ENCODE peak calls at places on chromosomes 1 and 21, in five cellular contexts. D is ecto neural progenitor cell; G is ELR; L is activated CD4-positive, alpha-beta T cell treated with anti-CD3 and anti-CD28 coated beads, Interleukin-2, amount 10 ng/mL, durations not matched to agents 7 days and 5 days; M is iPS-NIHi11. A is an unnamed sample.

GRCh38 chr1:63892632-63893395 is 119.0 kb downstream of the ROR1 start:
- DNase-seq in L (no peak), M (no peak), G (no peak), D (no peak), A (peak; percentile 31)

GRCh38 chr1:24878775-24879742 is 51.0 kb downstream of the RUNX3 start:
- DNase-seq in M (no peak), G (peak; percentile 57), D (peak; percentile 35), L (no peak), A (no peak)

GRCh38 chr1:9843576-9843945 is 19.8 kb upstream of the CLSTN1 start:
- DNase-seq in M (peak; percentile 34), D (peak; percentile 45), G (no peak), L (no peak), A (no peak)

GRCh38 chr1:6657138-6657537 is 32.5 kb downstream of the THAP3 start:
- DNase-seq in L (no peak), M (no peak), D (no peak), G (no peak), A (no peak)

GRCh38 chr1:2888281-2888845 is 86.9 kb upstream of the TTC34 start:
- DNase-seq in D (no peak), G (no peak), M (no peak), L (no peak), A (no peak)

GRCh38 chr1:110267260-110267659 is 57.1 kb downstream of the KCNC4 start:
- DNase-seq in D (peak; percentile 36), M (no peak), G (no peak), L (no peak), A (no peak)

GRCh38 chr1:199272107-199272506 is 633.3 kb downstream of the PTPRC start:
- DNase-seq in L (no peak), G (no peak), M (no peak), D (no peak), A (peak; percentile 39)

GRCh38 chr21:36461277-36461917 is 18.5 kb downstream of the CLDN14 start:
- DNase-seq in L (no peak), M (no peak), D (no peak), G (no peak), A (no peak)

GRCh38 chr21:29318354-29318753 is 19.6 kb downstream of the BACH1 start:
- DNase-seq in M (no peak), D (no peak), G (no peak), L (no peak), A (no peak)

GRCh38 chr1:205492201-205492667 is 12.2 kb upstream of the CDK18 start:
- DNase-seq in L (no peak), G (no peak), M (no peak), D (no peak), A (no peak)

GRCh38 chr1:209076688-209077087 is 506.8 kb upstream of the CAMK1G start:
- DNase-seq in D (no peak), M (peak; percentile 19), G (peak; percentile 64), L (no peak), A (no peak)

GRCh38 chr1:217562229-217562878 is 68.5 kb downstream of the GPATCH2 start:
- DNase-seq in D (no peak), L (no peak), G (peak; percentile 88), M (no peak), A (no peak)

GRCh38 chr21:35562876-35563275 is 497.4 kb downstream of the SETD4 start:
- DNase-seq in L (no peak), D (no peak), M (no peak), G (no peak), A (no peak)

GRCh38 chr1:26306290-26307221 is at the start of gene UBXN11:
- DNase-seq in G (peak; percentile 96), D (peak; percentile 98), L (peak; percentile 97), M (peak; percentile 100), A (peak; percentile 93)

GRCh38 chr1:243933495-243933894 is 83.5 kb upstream of the AKT3 start:
- DNase-seq in M (no peak), L (no peak), D (no peak), G (no peak), A (no peak)

GRCh38 chr1:55213885-55214213 is 1.3 kb downstream of the USP24 start:
- DNase-seq in G (peak; percentile 42), M (no peak), L (no peak), D (no peak), A (no peak)

GRCh38 chr1:45928486-45929205 is 125.2 kb downstream of the MAST2 start:
- DNase-seq in G (no peak), M (no peak), D (no peak), L (no peak), A (no peak)

A was measured in amniotic stem cell.